ENCODE peak calls at places on chromosomes 3 and 15, in ten cellular contexts. E is IMR-90, Y is transverse colon, L is body of pancreas, M is breast epithelium, F is spleen, J is stomach, G is suprapubic skin, Q is heart left ventricle, K is upper lobe of left lung. W is an unnamed sample. For H3K4me1, the result is how much of the 10 kb centered on the place peaks cover.

GRCh38 chr15:46442901-46443590 is 808.2 kb downstream of the SQOR start:
- DNase-seq in Q (no peak), K (no peak), J (no peak), M (no peak), Y (no peak), F (no peak), E (no peak), L (no peak), G (no peak), W (no peak)

GRCh38 chr3:15557511-15557946 is 36.0 kb upstream of the COLQ start:
- DNase-seq in J (peak), G (no peak), K (peak), M (no peak), Y (peak), Q (peak), E (peak), L (peak), F (no peak), W (peak)

GRCh38 chr3:46466871-46467403 is 2.2 kb upstream of the LTF start:
- DNase-seq in K (no peak), L (no peak), G (no peak), F (no peak), M (no peak), E (no peak), Q (no peak), J (no peak), Y (no peak), W (no peak)

GRCh38 chr3:194872669-194872977 is 186.9 kb downstream of the FAM43A start:
- DNase-seq in G (no peak), K (no peak), Y (no peak), F (no peak), E (peak), M (no peak), L (no peak), J (no peak), Q (no peak), W (no peak)

GRCh38 chr3:154126651-154127050 is 5.5 kb downstream of the ARHGEF26 start:
- DNase-seq in G (no peak), E (no peak), M (no peak), K (no peak), Y (no peak), J (no peak), Q (no peak), F (no peak), L (no peak), W (no peak)

GRCh38 chr15:39511915-39512260 is 69.0 kb upstream of the THBS1 start:
- DNase-seq in Q (no peak), F (no peak), M (no peak), L (no peak), K (no peak), E (peak), G (no peak), Y (no peak), J (no peak), W (no peak)

GRCh38 chr3:143851331-143852017 is 3.2 kb upstream of the SLC9A9 start:
- DNase-seq in F (no peak), L (no peak), M (no peak), Q (no peak), G (no peak), Y (no peak), J (no peak), E (no peak), K (no peak), W (no peak)

GRCh38 chr3:8561365-8561764 is 59.7 kb downstream of the LMCD1 start:
- DNase-seq in Y (no peak), G (no peak), E (no peak), J (no peak), F (no peak), L (no peak), K (no peak), M (no peak), Q (peak), W (no peak)

GRCh38 chr3:72746412-72747411 is 101.5 kb downstream of the SHQ1 start:
- DNase-seq in M (no peak), Y (no peak), Q (no peak), L (no peak), E (peak), G (no peak), F (no peak), J (no peak), K (no peak), W (no peak)

GRCh38 chr3:177106184-177106583 is 91.1 kb downstream of the TBL1XR1 start:
- DNase-seq in L (no peak), Y (no peak), K (no peak), M (no peak), E (no peak), F (no peak), Q (no peak), G (no peak), J (no peak), W (no peak)
- H3K4me1 ChIP-seq in L (under half), Y (under half), K (under half), M (under half), E (under half), F (half or more), Q (half or more), G (half or more), J (half or more), W (half or more)

GRCh38 chr3:71132995-71133730 is 450.4 kb downstream of the FOXP1 start:
- DNase-seq in L (no peak), M (no peak), E (no peak), F (no peak), Q (no peak), J (no peak), G (no peak), K (no peak), Y (no peak), W (no peak)

GRCh38 chr3:71131385-71131871 is 452.1 kb downstream of the FOXP1 start:
- DNase-seq in Q (no peak), J (no peak), E (no peak), M (no peak), L (no peak), Y (no peak), F (no peak), G (no peak), K (no peak), W (no peak)

GRCh38 chr3:71130516-71131384 is 452.8 kb downstream of the FOXP1 start:
- DNase-seq in G (peak), J (peak), M (no peak), Q (peak), F (peak), E (peak), L (peak), Y (peak), K (peak), W (peak)

GRCh38 chr3:71133874-71134273 is 449.7 kb downstream of the FOXP1 start:
- DNase-seq in Y (no peak), L (no peak), Q (no peak), K (no peak), F (no peak), J (no peak), M (no peak), E (no peak), G (no peak), W (no peak)

DNA sequence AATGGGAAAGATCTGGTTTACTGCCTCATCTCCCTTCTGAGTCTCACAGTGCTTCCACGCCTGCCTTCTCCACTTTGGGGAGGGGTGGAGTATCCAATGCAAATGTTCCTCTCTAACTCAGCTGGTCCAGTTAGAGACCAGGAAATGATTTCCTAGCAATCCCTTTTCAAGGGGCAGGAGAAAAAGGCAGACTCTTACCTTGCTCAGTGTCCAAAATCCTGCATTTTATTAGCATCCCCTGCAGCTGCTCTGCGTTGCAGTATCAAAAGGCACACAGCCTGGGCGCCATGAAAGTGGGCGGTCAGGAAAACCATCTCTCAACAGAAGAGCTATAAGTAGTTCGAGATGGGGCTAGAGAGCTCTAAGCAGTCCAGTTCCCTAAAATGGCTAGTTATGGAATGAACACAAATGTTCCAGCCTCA is 451.6 kb downstream of the FOXP1 start:
- DNase-seq in K (peak), F (no peak), E (no peak), J (no peak), M (no peak), Y (no peak), Q (no peak), G (no peak), L (no peak), W (no peak)
- H3K27ac ChIP-seq in K (peak), F (peak), E (no peak), J (peak), M (peak), Y (peak), Q (peak), G (no peak), L (peak), W (peak)

DNA sequence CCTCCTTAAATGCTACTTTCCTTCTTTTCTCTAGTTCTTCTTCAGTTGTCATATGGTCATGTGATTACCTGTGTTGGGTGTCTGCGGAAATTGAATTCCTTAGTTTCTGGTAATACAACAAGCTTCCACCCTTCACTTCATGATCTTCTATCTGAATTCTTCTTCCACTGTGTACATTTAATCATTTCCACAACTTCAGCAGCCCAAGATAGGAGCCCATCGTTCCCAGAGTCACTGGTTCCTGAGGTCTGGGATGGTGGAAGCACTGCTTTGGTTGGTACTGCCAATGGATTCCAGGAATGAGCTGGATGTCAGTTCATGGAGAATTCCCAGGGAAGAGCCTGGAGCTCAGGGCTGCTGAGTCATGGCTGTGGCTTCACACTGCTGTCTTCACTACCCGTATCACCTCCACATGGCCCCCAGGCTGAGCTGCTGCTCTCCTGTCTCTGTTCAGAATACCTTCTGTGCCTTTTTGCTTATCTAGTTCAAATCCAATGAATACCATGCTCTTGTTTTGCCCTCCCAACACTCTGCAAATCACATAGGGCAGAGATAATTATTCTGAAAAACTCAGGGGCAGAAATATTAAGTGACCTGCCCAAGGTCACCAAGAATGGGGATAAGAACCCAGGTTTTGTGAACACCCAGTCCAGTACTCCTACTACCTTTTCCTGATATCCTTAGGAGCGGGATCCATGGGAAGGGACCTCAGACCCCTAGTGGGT is 98.5 kb downstream of the RPL39L start:
- DNase-seq in G (no peak), E (peak), M (no peak), Y (no peak), K (no peak), Q (no peak), J (no peak), F (no peak), L (no peak), W (no peak)
- TF ChIP-seq POLR2A in G (no peak), E (no peak), M (no peak), Y (no peak), K (no peak), Q (no peak), J (no peak), F (no peak), L (no peak), W (no peak)

GRCh38 chr3:151265166-151265565 is 13.2 kb downstream of the P2RY14 start:
- DNase-seq in K (no peak), J (no peak), L (no peak), M (no peak), E (no peak), F (no peak), Q (no peak), G (no peak), Y (no peak), W (no peak)

GRCh38 chr3:151263126-151263525 is 15.2 kb downstream of the P2RY14 start:
- DNase-seq in M (no peak), J (no peak), Y (no peak), G (no peak), Q (no peak), F (no peak), L (no peak), E (peak), K (no peak), W (no peak)

GRCh38 chr3:151264611-151265010 is 13.7 kb downstream of the P2RY14 start:
- DNase-seq in Q (no peak), G (no peak), M (no peak), L (no peak), Y (no peak), E (no peak), F (no peak), J (no peak), K (no peak), W (no peak)

GRCh38 chr3:151268267-151269235 is 9.8 kb downstream of the P2RY14 start:
- DNase-seq in K (no peak), L (no peak), Y (peak), M (no peak), G (no peak), J (no peak), Q (no peak), E (peak), F (no peak), W (no peak)

GRCh38 chr3:151265866-151266265 is 12.5 kb downstream of the P2RY14 start:
- DNase-seq in G (no peak), K (peak), F (peak), L (no peak), Y (peak), E (no peak), M (no peak), Q (no peak), J (no peak), W (no peak)
- H3K4me1 ChIP-seq in G (under half), K (under half), F (under half), L (under half), Y (under half), E (under half), M (under half), Q (under half), J (half or more), W (under half)

W was measured in thyroid gland.